ENCODE peak calls at places on chromosome 11, in seven cellular contexts. A is Right ventricle myocardium superior, U is B cell, L is HAP-1, I is HuH-7.5, H is COR-L47, W is GM20000. N is an unnamed sample.

GRCh38 chr11:57228600-57228999 is 8.4 kb downstream of the APLNR start:
- DNase-seq in A (no peak), U (no peak), L (no peak), I (no peak), H (no peak), W (no peak), N (no peak)

GRCh38 chr11:72234514-72234830 is 9.5 kb downstream of the PHOX2A start:
- DNase-seq in A (no peak), U (no peak), L (no peak), I (no peak), H (no peak), W (no peak), N (no peak)

GRCh38 chr11:45182902-45183301 is 36.5 kb downstream of the PRDM11 start:
- DNase-seq in A (no peak), U (no peak), L (peak), I (peak), H (no peak), W (no peak), N (peak)

GRCh38 chr11:86438685-86439084 is 64.0 kb downstream of the CCDC81 start:
- DNase-seq in A (no peak), U (no peak), L (no peak), I (no peak), H (no peak), W (no peak), N (no peak)

GRCh38 chr11:93820085-93820710 is 30.2 kb downstream of the VSTM5 start:
- DNase-seq in A (no peak), U (no peak), L (no peak), I (no peak), H (no peak), W (no peak), N (no peak)

GRCh38 chr11:62980133-62980760 is 4.5 kb downstream of the SLC22A6 start:
- DNase-seq in A (no peak), U (no peak), L (no peak), I (no peak), H (no peak), W (no peak), N (no peak)

GRCh38 chr11:13110929-13111812 is 102.1 kb downstream of the RASSF10 start:
- DNase-seq in A (no peak), U (no peak), L (no peak), I (no peak), H (no peak), W (no peak), N (no peak)

GRCh38 chr11:100816823-100817222 is 129.7 kb downstream of the ARHGAP42 start:
- DNase-seq in A (no peak), U (no peak), L (no peak), I (no peak), H (no peak), W (no peak), N (no peak)

GRCh38 chr11:17986007-17986710 is 26.7 kb downstream of the SERGEF start:
- DNase-seq in A (peak), U (no peak), L (no peak), I (no peak), H (no peak), W (no peak), N (no peak)

GRCh38 chr11:35192347-35192746 is 53.4 kb downstream of the CD44 start:
- DNase-seq in A (peak), U (no peak), L (no peak), I (peak), H (no peak), W (no peak), N (no peak)

GRCh38 chr11:112294688-112295340 is 34.2 kb upstream of the PLET1 start:
- DNase-seq in A (no peak), U (no peak), L (no peak), I (no peak), H (no peak), W (no peak), N (no peak)

GRCh38 chr11:43504316-43504950 is 145.7 kb downstream of the TTC17 start:
- DNase-seq in A (no peak), U (no peak), L (no peak), I (peak), H (peak), W (peak), N (peak)

GRCh38 chr11:28505216-28505615 is 397.0 kb downstream of the METTL15 start:
- DNase-seq in A (no peak), U (no peak), L (no peak), I (no peak), H (no peak), W (no peak), N (no peak)

GRCh38 chr11:120241277-120241676 is 1.3 kb downstream of the POU2F3 start:
- DNase-seq in A (no peak), U (no peak), L (no peak), I (no peak), H (no peak), W (no peak), N (no peak)

GRCh38 chr11:128720522-128720985 is 26.7 kb downstream of the FLI1 start:
- DNase-seq in A (no peak), U (no peak), L (no peak), I (no peak), H (no peak), W (peak), N (no peak)

GRCh38 chr11:8777907-8778767 is 95.5 kb downstream of the RPL27A start:
- DNase-seq in A (peak), U (no peak), L (no peak), I (no peak), H (peak), W (peak), N (no peak)

GRCh38 chr11:70146895-70147520 is 56.1 kb upstream of the FADD start:
- DNase-seq in A (no peak), U (no peak), L (no peak), I (no peak), H (peak), W (no peak), N (no peak)

GRCh38 chr11:69320326-69320725 is 26.4 kb downstream of the MYEOV start:
- DNase-seq in A (no peak), U (no peak), L (no peak), I (no peak), H (no peak), W (no peak), N (peak)

GRCh38 chr11:73376803-73377629 is 817 bp downstream of the RELT start:
- DNase-seq in A (peak), U (peak), L (no peak), I (peak), H (no peak), W (peak), N (peak)

GRCh38 chr11:121250843-121251242 is 41.7 kb upstream of the SC5D start:
- DNase-seq in A (no peak), U (no peak), L (no peak), I (no peak), H (no peak), W (no peak), N (no peak)

GRCh38 chr11:31233425-31233824 is 136.1 kb downstream of the DCDC1 start:
- DNase-seq in A (no peak), U (no peak), L (no peak), I (no peak), H (peak), W (no peak), N (no peak)

GRCh38 chr11:74641289-74641688 is 48.9 kb downstream of the POLD3 start:
- DNase-seq in A (no peak), U (no peak), L (peak), I (no peak), H (no peak), W (no peak), N (no peak)

GRCh38 chr11:74710291-74710938 is 20.8 kb downstream of the CHRDL2 start:
- DNase-seq in A (peak), U (no peak), L (peak), I (no peak), H (no peak), W (no peak), N (no peak)

N was measured in 8988T.